ENCODE peak calls at places on chromosomes 5 and 9, in five cellular contexts. O, I, D, Q and N are unnamed samples. For H3K9me3, the result is how much of the 10 kb centered on the place peaks cover.

GRCh38 chr9:104794070-104794469 is 30.1 kb downstream of the NIPSNAP3B start:
- DNase-seq in O (no peak), I (no peak), D (no peak), Q (no peak), N (no peak)

GRCh38 chr5:1729641-1730486 is 69.8 kb downstream of the MRPL36 start:
- DNase-seq in O (no peak), I (no peak), D (no peak), Q (no peak), N (no peak)

GRCh38 chr9:4663956-4664355 is 1.9 kb downstream of the PLPP6 start:
- DNase-seq in O (no peak), I (no peak), D (no peak), Q (no peak), N (no peak)

GRCh38 chr5:171757853-171758535 is 27.6 kb upstream of the SMIM23 start:
- DNase-seq in O (no peak), I (no peak), D (no peak), Q (no peak), N (no peak)

GRCh38 chr5:168583742-168584482 is 4.7 kb upstream of the PANK3 start:
- DNase-seq in O (no peak), I (peak), D (no peak), Q (no peak), N (no peak)

GRCh38 chr5:25516136-25516535 is 871.4 kb upstream of the CDH10 start:
- DNase-seq in O (no peak), I (no peak), D (no peak), Q (no peak), N (no peak)

GRCh38 chr9:130638278-130639118 is 25.9 kb upstream of the PRDM12 start:
- DNase-seq in O (no peak), I (no peak), D (peak), Q (no peak), N (no peak)

GRCh38 chr9:108130896-108131295 is 641.3 kb upstream of the KLF4 start:
- DNase-seq in O (no peak), I (no peak), D (no peak), Q (no peak), N (no peak)

GRCh38 chr9:19583890-19584289 is 175.1 kb downstream of the ACER2 start:
- DNase-seq in O (no peak), I (no peak), D (no peak), Q (no peak), N (no peak)

GRCh38 chr9:130522233-130522808 is 57.1 kb upstream of the FUBP3 start:
- DNase-seq in O (no peak), I (no peak), D (peak), Q (no peak), N (peak)

GRCh38 chr9:71638627-71639026 is 129.7 kb downstream of the CEMIP2 start:
- DNase-seq in O (peak), I (no peak), D (no peak), Q (no peak), N (no peak)

GRCh38 chr5:44536650-44537260 is 147.5 kb upstream of the FGF10 start:
- DNase-seq in O (no peak), I (peak), D (peak), Q (no peak), N (peak)

GRCh38 chr9:19876569-19877316 is 87.9 kb upstream of the SLC24A2 start:
- DNase-seq in O (no peak), I (peak), D (no peak), Q (no peak), N (no peak)

GRCh38 chr5:119919279-119919678 is 289.9 kb downstream of the FAM170A start:
- DNase-seq in O (no peak), I (peak), D (no peak), Q (no peak), N (no peak)

GRCh38 chr9:136189394-136190236 is 15.3 kb downstream of the LHX3 start:
- DNase-seq in O (no peak), I (no peak), D (peak), Q (no peak), N (no peak)

GRCh38 chr9:87516222-87516930 is 18.7 kb downstream of the DAPK1 start:
- DNase-seq in O (peak), I (no peak), D (no peak), Q (no peak), N (no peak)

GRCh38 chr9:107688728-107689127 is 199.2 kb upstream of the KLF4 start:
- DNase-seq in O (no peak), I (no peak), D (no peak), Q (no peak), N (no peak)

GRCh38 chr9:70021026-70021571 is 22.5 kb upstream of the MAMDC2 start:
- DNase-seq in O (peak), I (no peak), D (no peak), Q (no peak), N (no peak)

GRCh38 chr9:86557918-86558317 is 203.7 kb upstream of the TUT7 start:
- DNase-seq in O (no peak), I (no peak), D (no peak), Q (no peak), N (no peak)

GRCh38 chr9:5578698-5579085 is 50.2 kb upstream of the RIC1 start:
- DNase-seq in O (no peak), I (no peak), D (no peak), Q (no peak), N (no peak)

GRCh38 chr9:83070257-83070656 is 7.3 kb upstream of the RASEF start:
- DNase-seq in O (no peak), I (no peak), D (no peak), Q (no peak), N (no peak)

GRCh38 chr9:130446111-130446861 is 1.5 kb downstream of the ASS1 start:
- DNase-seq in O (peak), I (no peak), D (peak), Q (peak), N (no peak)

GRCh38 chr9:137755261-137755927 is 122.2 kb upstream of the CACNA1B start:
- DNase-seq in O (no peak), I (no peak), D (no peak), Q (no peak), N (no peak)

GRCh38 chr5:136062563-136063274 is 33.9 kb downstream of the TGFBI start:
- DNase-seq in O (no peak), I (peak), D (peak), Q (no peak), N (no peak)

GRCh38 chr5:12636209-12636608 is 732.0 kb upstream of the CTNND2 start:
- DNase-seq in O (no peak), I (no peak), D (no peak), Q (no peak), N (no peak)

GRCh38 chr5:99607124-99607523 is 678.3 kb upstream of the CHD1 start:
- DNase-seq in O (no peak), I (no peak), D (no peak), Q (no peak), N (no peak)

GRCh38 chr5:93746406-93747056 is 5.1 kb upstream of the POU5F2 start:
- DNase-seq in O (no peak), I (no peak), D (no peak), Q (no peak), N (no peak)

GRCh38 chr5:77696120-77696519 is 57.6 kb upstream of the OTP start:
- DNase-seq in O (no peak), I (no peak), D (no peak), Q (no peak), N (no peak)

GRCh38 chr5:77697692-77698091 is 59.2 kb upstream of the OTP start:
- DNase-seq in O (no peak), I (no peak), D (no peak), Q (no peak), N (no peak)

GRCh38 chr5:77693913-77694312 is 55.4 kb upstream of the OTP start:
- DNase-seq in O (no peak), I (peak), D (no peak), Q (no peak), N (no peak)

GRCh38 chr5:77698920-77699319 is 60.4 kb upstream of the OTP start:
- DNase-seq in O (no peak), I (no peak), D (no peak), Q (no peak), N (no peak)
- H3K27ac ChIP-seq in O (no peak), I (no peak), D (no peak), Q (no peak), N (no peak)

DNA sequence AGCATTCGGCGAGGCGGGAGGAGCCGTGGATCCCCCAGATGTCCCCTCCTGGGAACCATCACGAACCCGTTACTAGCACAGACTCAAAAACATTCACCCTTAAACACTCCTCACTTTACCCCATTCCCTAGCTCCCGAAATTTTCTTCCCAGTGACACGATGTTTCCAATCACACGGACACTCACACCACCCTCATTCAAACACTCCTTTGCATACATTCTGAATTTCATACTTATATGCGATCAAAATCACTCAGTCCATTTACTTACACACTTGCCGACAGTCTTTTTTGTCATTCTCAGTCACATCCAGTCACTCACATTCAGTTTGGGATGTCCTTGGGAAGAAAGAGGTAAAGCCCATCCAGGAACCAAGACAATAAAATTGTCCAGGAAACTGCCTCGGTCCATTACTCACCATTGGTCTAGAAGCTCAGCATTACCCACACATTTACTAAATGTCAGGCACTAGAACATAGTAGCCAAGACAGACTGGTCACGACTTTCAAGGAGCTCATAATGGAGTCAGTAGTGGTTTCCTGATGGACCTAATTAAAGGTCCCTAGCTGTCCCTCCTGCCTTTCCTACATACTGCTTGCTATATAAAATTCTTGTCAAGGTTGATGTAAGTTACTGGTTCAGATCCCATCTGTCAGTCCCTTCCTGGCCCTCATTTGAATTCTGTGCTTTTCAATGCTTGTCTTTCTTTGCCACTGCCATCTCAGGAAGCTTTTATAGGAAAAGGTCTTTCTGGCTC is 574 bp downstream of the SLC35A4 start:
- DNase-seq in O (no peak), I (peak), D (no peak), Q (no peak), N (no peak)
- H3K9me3 ChIP-seq in O (under half), I (under half), D (under half), Q (under half), N (under half)

GRCh38 chr9:88777498-88778312 is 213.6 kb upstream of the S1PR3 start:
- DNase-seq in O (peak), I (peak), D (peak), Q (no peak), N (no peak)
- H3K4me3 ChIP-seq in O (no peak), I (no peak), D (no peak), Q (no peak), N (no peak)

GRCh38 chr5:181159286-181160143 is 12.1 kb downstream of the OR2V2 start:
- DNase-seq in O (peak), I (peak), D (peak), Q (peak), N (no peak)
- H3K27ac ChIP-seq in O (no peak), I (no peak), D (no peak), Q (no peak), N (no peak)